ENCODE peak calls at places on chromosomes 2 and 18, in eight cellular contexts. L is transverse colon; R is activated T-cell treated with anti-CD3 and anti-CD28 coated beads, Interleukin-2, amount 50 U/mL, for 48 hours; P is NAMALWA; X is right lobe of liver; E is CD8-positive, alpha-beta T cell; D is H1; K is mucosa of gallbladder. I is an unnamed sample.

GRCh38 chr2:12073217-12073852 is 326.9 kb downstream of the LPIN1 start:
- DNase-seq in L (no peak), R (no peak), P (no peak), X (no peak), E (no peak), D (no peak), K (no peak), I (no peak)

GRCh38 chr18:78595453-78595852 is 384.2 kb upstream of the SALL3 start:
- DNase-seq in L (no peak), R (no peak), P (no peak), X (no peak), E (no peak), D (no peak), K (no peak), I (no peak)

GRCh38 chr2:137951606-137952005 is 12.7 kb upstream of the HNMT start:
- DNase-seq in L (no peak), R (no peak), P (no peak), X (no peak), E (no peak), D (no peak), K (no peak), I (no peak)

GRCh38 chr2:207165121-207166038 is at the start of gene KLF7:
- DNase-seq in L (peak), R (peak), P (no peak), X (peak), E (peak), D (no peak), K (peak), I (no peak)

GRCh38 chr2:100272848-100273329 is 49.4 kb downstream of the LONRF2 start:
- DNase-seq in L (no peak), R (no peak), P (no peak), X (peak), E (no peak), D (no peak), K (no peak), I (no peak)

GRCh38 chr18:10850828-10851227 is 298.5 kb downstream of the PIEZO2 start:
- DNase-seq in L (no peak), R (no peak), P (no peak), X (no peak), E (no peak), D (no peak), K (no peak), I (no peak)

GRCh38 chr2:54092940-54093339 is 22.5 kb upstream of the ACYP2 start:
- DNase-seq in L (no peak), R (no peak), P (peak), X (no peak), E (no peak), D (no peak), K (peak), I (no peak)

GRCh38 chr2:12071343-12071742 is 324.9 kb downstream of the LPIN1 start:
- DNase-seq in L (no peak), R (no peak), P (peak), X (no peak), E (no peak), D (no peak), K (no peak), I (no peak)

GRCh38 chr2:39741871-39742270 is 37.2 kb downstream of the THUMPD2 start:
- DNase-seq in L (no peak), R (no peak), P (no peak), X (no peak), E (no peak), D (no peak), K (no peak), I (no peak)

GRCh38 chr2:214593723-214594122 is 182.9 kb downstream of the VWC2L start:
- DNase-seq in L (no peak), R (no peak), P (no peak), X (no peak), E (no peak), D (peak), K (peak), I (peak)

GRCh38 chr2:42054657-42055430 is 7.0 kb downstream of the PKDCC start:
- DNase-seq in L (peak), R (no peak), P (no peak), X (no peak), E (no peak), D (no peak), K (peak), I (no peak)

GRCh38 chr2:28970464-28971160 is 10.5 kb upstream of the TOGARAM2 start:
- DNase-seq in L (no peak), R (no peak), P (no peak), X (no peak), E (no peak), D (no peak), K (no peak), I (no peak)

GRCh38 chr2:100350661-100351185 is 28.4 kb upstream of the LONRF2 start:
- DNase-seq in L (no peak), R (no peak), P (no peak), X (no peak), E (no peak), D (no peak), K (no peak), I (no peak)